ENCODE peak calls at places on chromosomes 5 and 9, in four cellular contexts. E is uterus, M is prostate gland, D is gastrocnemius medialis. B is an unnamed sample. For H3K36me3, the result is how much of the 10 kb centered on the place peaks cover.

GRCh38 chr5:127799293-127799905 is 96.2 kb downstream of the CCDC192 start:
- DNase-seq in D (no peak), M (no peak), E (no peak), B (no peak)

GRCh38 chr5:87121315-87122170 is 146.1 kb upstream of the RASA1 start:
- DNase-seq in D (peak), M (no peak), E (no peak), B (no peak)

GRCh38 chr5:170132642-170133448 is 27.1 kb downstream of the FOXI1 start:
- DNase-seq in E (no peak), D (no peak), M (no peak), B (no peak)

GRCh38 chr9:37229882-37230482 is 109.6 kb downstream of the ZCCHC7 start:
- DNase-seq in M (no peak), E (no peak), D (no peak), B (no peak)

GRCh38 chr5:40383719-40384651 is 295.7 kb upstream of the PTGER4 start:
- DNase-seq in M (no peak), E (no peak), D (no peak), B (no peak)

GRCh38 chr9:34746526-34746925 is 36.6 kb upstream of the CCL21 start:
- DNase-seq in E (no peak), D (no peak), M (peak), B (no peak)

GRCh38 chr5:124963236-124963929 is 216.9 kb upstream of the ZNF608 start:
- DNase-seq in E (peak), M (no peak), D (no peak), B (no peak)

GRCh38 chr5:178536541-178537466 is 53.4 kb downstream of the COL23A1 start:
- DNase-seq in M (no peak), E (no peak), D (no peak), B (no peak)

GRCh38 chr5:620152-620551 is 8.0 kb downstream of the CEP72 start:
- DNase-seq in E (peak), M (no peak), D (no peak), B (no peak)

GRCh38 chr9:96183751-96184150 is 118.2 kb downstream of the HSD17B3 start:
- DNase-seq in D (no peak), E (no peak), M (no peak), B (no peak)

GRCh38 chr5:154228696-154229095 is 38.2 kb downstream of the GALNT10 start:
- DNase-seq in M (no peak), D (no peak), E (no peak), B (no peak)

GRCh38 chr9:18994263-18994916 is 38.6 kb downstream of the SAXO1 start:
- DNase-seq in M (no peak), E (no peak), D (no peak), B (no peak)

GRCh38 chr5:90807483-90807882 is 248.9 kb downstream of the ADGRV1 start:
- DNase-seq in M (no peak), E (no peak), D (no peak), B (no peak)

GRCh38 chr9:16320338-16320902 is 550.0 kb downstream of the BNC2 start:
- DNase-seq in D (no peak), E (no peak), M (no peak), B (no peak)

GRCh38 chr9:95509851-95510529 is 6.8 kb downstream of the PTCH1 start:
- DNase-seq in M (no peak), D (no peak), E (no peak), B (no peak)

GRCh38 chr9:37156205-37156604 is 35.8 kb downstream of the ZCCHC7 start:
- DNase-seq in E (no peak), M (no peak), D (no peak), B (no peak)

GRCh38 chr9:89295400-89295799 is 15.6 kb upstream of the CKS2 start:
- DNase-seq in D (no peak), M (no peak), E (no peak), B (no peak)

GRCh38 chr5:173953528-173954090 is 35.4 kb upstream of the C5orf47 start:
- DNase-seq in M (no peak), D (no peak), E (no peak), B (no peak)

GRCh38 chr9:81826541-81826906 is 101.7 kb upstream of the SPATA31D4 start:
- DNase-seq in M (no peak), D (no peak), E (no peak), B (no peak)

GRCh38 chr9:114860187-114860586 is 54.3 kb upstream of the TNFSF15 start:
- DNase-seq in E (no peak), D (no peak), M (no peak), B (no peak)

GRCh38 chr5:95843733-95844223 is 21.3 kb upstream of the GLRX start:
- DNase-seq in M (peak), D (peak), E (no peak), B (no peak)

GRCh38 chr9:98780059-98780749 is 16.2 kb downstream of the ANKS6 start:
- DNase-seq in E (no peak), M (no peak), D (no peak), B (no peak)

GRCh38 chr5:10595678-10596309 is 31.9 kb downstream of the ANKRD33B start:
- DNase-seq in E (peak), M (peak), D (peak), B (no peak)

GRCh38 chr9:126383395-126384104 is 56.9 kb downstream of the MVB12B start:
- DNase-seq in D (no peak), E (no peak), M (no peak), B (no peak)

GRCh38 chr5:177049285-177049684 is 26.8 kb downstream of the ZNF346 start:
- DNase-seq in D (no peak), E (no peak), M (no peak), B (no peak)
- H3K36me3 ChIP-seq in D (under half), E (under half), M (under half), B (under half)

GRCh38 chr5:139647406-139648204 is 544 bp upstream of the CXXC5 start:
- DNase-seq in D (peak), E (peak), M (no peak), B (no peak)

GRCh38 chr5:139646912-139647391 is 1.2 kb upstream of the CXXC5 start:
- DNase-seq in D (no peak), M (no peak), E (peak), B (no peak)

GRCh38 chr5:139649082-139649991 is 1.2 kb downstream of the CXXC5 start:
- DNase-seq in E (peak), M (no peak), D (peak), B (no peak)

GRCh38 chr5:139650031-139650688 is 2.0 kb downstream of the CXXC5 start:
- DNase-seq in M (no peak), E (peak), D (peak), B (no peak)

DNA sequence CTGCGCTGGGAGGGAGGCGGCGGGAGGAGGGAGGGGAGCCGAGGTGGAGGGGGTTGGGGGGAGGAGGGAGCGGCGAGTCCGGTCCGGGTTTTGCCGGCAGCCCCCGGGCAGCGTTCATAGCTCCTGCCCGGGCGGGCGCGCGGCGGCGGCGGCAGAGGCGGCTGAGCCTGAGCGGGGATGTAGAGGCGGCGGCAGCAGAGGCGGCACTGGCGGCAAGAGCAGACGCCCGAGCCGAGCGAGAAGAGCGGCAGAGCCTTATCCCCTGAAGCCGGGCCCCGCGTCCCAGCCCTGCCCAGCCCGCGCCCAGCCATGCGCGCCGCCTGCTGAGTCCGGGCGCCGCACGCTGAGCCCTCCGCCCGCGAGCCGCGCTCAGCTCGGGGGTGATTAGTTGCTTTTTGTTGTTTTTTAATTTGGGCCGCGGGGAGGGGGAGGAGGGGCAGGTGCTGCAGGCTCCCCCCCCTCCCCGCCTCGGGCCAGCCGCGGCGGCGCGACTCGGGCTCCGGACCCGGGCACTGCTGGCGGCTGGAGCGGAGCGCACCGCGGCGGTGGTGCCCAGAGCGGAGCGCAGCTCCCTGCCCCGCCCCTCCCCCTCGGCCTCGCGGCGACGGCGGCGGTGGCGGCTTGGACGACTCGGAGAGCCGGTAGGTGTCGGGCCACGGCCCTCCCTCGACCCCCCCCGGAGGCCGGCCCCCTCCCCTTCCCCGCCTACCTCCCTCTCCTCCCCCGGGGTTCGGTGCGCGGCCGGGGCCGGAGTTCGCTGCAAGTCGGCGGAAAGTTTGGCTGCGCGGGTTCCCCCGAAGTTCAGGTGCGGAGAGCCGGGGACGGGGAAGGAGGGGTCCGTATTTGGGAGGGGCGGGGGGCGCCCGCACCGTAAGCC is at the start of gene CXXC5:
- DNase-seq in D (peak), E (peak), M (peak), B (no peak)
- TF ChIP-seq POLR2A in D (peak), E (peak), M (peak), B (peak)

DNA sequence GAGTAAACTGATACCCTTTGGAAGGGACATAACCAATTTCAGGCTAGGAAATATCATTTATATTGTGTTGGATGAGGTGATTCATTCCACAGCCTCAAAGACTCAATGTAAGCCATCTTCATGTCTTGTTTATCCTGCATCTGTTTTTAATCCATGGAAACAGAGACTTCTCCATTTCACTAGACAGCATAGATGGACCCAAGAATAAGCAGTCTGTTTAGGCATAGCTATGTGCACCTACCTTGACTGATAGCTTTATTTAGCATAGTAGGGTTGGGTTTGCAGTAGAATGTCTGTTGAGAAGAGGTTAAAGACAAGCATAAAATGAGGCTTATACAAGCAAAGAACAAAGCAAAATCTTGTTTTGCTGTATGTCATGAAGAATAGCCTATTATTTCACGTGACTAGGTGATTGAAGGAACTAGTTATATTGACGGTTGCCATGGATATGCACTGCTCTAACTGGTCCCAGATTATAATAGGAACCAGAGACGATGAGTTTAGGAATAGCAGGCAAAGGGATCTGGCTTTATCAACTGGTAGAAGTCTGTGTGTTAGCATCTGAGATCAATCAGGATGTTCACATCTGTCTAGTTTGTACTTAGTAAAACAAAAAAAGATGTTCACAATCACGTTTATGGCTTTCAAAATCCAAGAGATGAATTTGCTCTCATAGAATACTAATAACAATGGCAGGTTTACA is 154.8 kb upstream of the KLF9 start:
- DNase-seq in D (no peak), M (no peak), E (no peak), B (no peak)
- H3K27ac ChIP-seq in D (no peak), M (no peak), E (no peak), B (peak)

DNA sequence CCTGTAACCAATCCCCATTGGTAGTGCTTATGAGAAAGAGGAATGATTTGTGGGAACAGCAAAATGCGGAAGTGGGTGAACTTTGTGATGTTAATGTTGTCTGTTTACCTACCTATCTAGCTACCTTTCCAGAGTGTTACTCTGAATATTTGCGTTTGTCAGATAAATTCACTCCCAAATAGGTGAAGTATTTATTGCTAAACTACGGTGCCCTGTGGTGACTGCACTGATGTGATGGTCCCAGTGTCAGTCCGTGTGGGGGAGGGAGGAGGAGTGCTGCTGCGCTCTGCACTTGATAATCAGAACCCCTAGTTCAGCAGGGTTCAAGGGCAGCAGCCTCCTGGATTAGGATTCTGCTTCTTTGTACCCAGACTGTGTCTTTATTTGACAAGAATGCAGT is 55.3 kb downstream of the TJP2 start:
- DNase-seq in D (no peak), E (no peak), M (no peak), B (no peak)
- H3K36me3 ChIP-seq in D (under half), E (under half), M (under half), B (under half)

GRCh38 chr5:139438707-139439012 is 665 bp downstream of the DNAJC18 start:
- DNase-seq in M (no peak), D (no peak), E (no peak), B (no peak)

GRCh38 chr5:139435676-139436075 is 3.6 kb downstream of the DNAJC18 start:
- DNase-seq in D (no peak), E (no peak), M (no peak), B (no peak)

GRCh38 chr5:139443766-139444473 is 4.6 kb upstream of the DNAJC18 start:
- DNase-seq in E (no peak), D (no peak), M (no peak), B (no peak)

GRCh38 chr5:139439013-139439903 is at the start of gene DNAJC18:
- DNase-seq in E (peak), D (peak), M (peak), B (peak)
- TF ChIP-seq POLR2A in E (no peak), D (peak), M (peak), B (peak)

DNA sequence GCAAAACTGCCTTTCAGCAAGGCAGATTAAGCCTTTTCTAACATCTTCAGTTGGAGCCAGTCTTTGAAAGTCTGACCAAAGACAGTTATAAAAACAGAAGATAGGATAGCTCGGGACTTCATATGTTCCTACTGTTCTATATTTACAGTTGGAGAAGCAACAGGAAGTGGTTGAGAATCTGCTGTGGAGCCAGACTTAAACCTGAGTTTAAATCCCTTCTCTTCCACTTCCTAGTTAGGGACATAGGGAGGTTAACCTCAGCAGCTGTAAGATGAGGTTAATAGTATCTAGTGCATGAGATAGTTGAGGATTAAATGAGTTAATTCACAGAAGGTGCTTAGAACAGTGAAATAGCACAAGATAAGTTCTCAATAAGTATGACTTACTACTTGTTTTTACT is 84.5 kb upstream of the FREM1 start:
- DNase-seq in E (no peak), M (no peak), D (no peak), B (no peak)
- H3K27ac ChIP-seq in E (no peak), M (no peak), D (no peak), B (no peak)